ENCODE peak calls at places on chromosomes 5 and 9, in six cellular contexts. S is GM12864, U is GM06990, Q is uterus, T is epithelial cell of proximal tubule, K is fibroblast of mammary gland. V is an unnamed sample.

GRCh38 chr9:134196911-134197310 is 32.5 kb upstream of the RNU6ATAC start:
- DNase-seq in K (no peak), S (no peak), T (no peak), Q (no peak), U (no peak), V (no peak)

GRCh38 chr9:88011005-88011766 is 36.9 kb upstream of the CDK20 start:
- DNase-seq in T (no peak), Q (no peak), K (peak; percentile 24), U (no peak), S (no peak), V (peak; percentile 11)

GRCh38 chr5:14472986-14473567 is 108.5 kb upstream of the OTULINL start:
- DNase-seq in U (no peak), Q (no peak), K (no peak), T (no peak), S (no peak), V (peak; percentile 24)

GRCh38 chr9:123687246-123687721 is 242.6 kb downstream of the DENND1A start:
- DNase-seq in S (no peak), U (no peak), Q (peak; percentile 21), K (no peak), T (no peak), V (no peak)

GRCh38 chr5:109506556-109506955 is 96.8 kb upstream of the PJA2 start:
- DNase-seq in U (no peak), K (no peak), Q (no peak), S (no peak), T (no peak), V (no peak)

GRCh38 chr5:160470437-160471341 is 49.0 kb downstream of the PTTG1 start:
- DNase-seq in U (no peak), Q (peak; percentile 15), S (no peak), K (peak; percentile 72), T (no peak), V (peak; percentile 53)

GRCh38 chr5:78964889-78965288 is 20.2 kb downstream of the ARSB start:
- DNase-seq in U (no peak), K (peak; percentile 78), S (no peak), T (no peak), Q (no peak), V (peak; percentile 82)

GRCh38 chr9:34492051-34492450 is 30.7 kb downstream of the ENHO start:
- DNase-seq in U (no peak), T (no peak), S (no peak), K (no peak), Q (no peak), V (no peak)

GRCh38 chr5:124297826-124298225 is 448.6 kb downstream of the ZNF608 start:
- DNase-seq in Q (no peak), T (no peak), U (no peak), S (no peak), K (no peak), V (no peak)

GRCh38 chr5:6362846-6363245 is 15.5 kb downstream of the MED10 start:
- DNase-seq in U (no peak), T (no peak), S (no peak), Q (no peak), K (no peak), V (no peak)

GRCh38 chr9:112911736-112912135 is 21.1 kb upstream of the SLC46A2 start:
- DNase-seq in Q (no peak), U (no peak), K (no peak), T (no peak), S (no peak), V (no peak)

GRCh38 chr5:65482727-65483473 is 1.2 kb upstream of the ADAMTS6 start:
- DNase-seq in S (no peak), K (peak; percentile 87), Q (peak; percentile 25), U (no peak), T (no peak), V (peak; percentile 89)

GRCh38 chr9:3181049-3181953 is 337.4 kb upstream of the PUM3 start:
- DNase-seq in K (peak; percentile 27), U (peak; percentile 40), S (peak; percentile 5), T (no peak), Q (no peak), V (peak; percentile 15)

GRCh38 chr5:128002420-128002819 is 81.1 kb upstream of the SLC12A2 start:
- DNase-seq in T (no peak), U (no peak), Q (no peak), K (no peak), S (no peak), V (no peak)

GRCh38 chr9:99158629-99159028 is 53.7 kb downstream of the TGFBR1 start:
- DNase-seq in U (no peak), T (no peak), K (no peak), S (no peak), Q (no peak), V (no peak)

GRCh38 chr5:660491-661030 is 32.6 kb downstream of the TPPP start:
- DNase-seq in K (no peak), S (no peak), U (no peak), Q (no peak), T (no peak), V (no peak)
- H3K4me3 ChIP-seq in K (no peak overlapping the region), S (no peak overlapping the region), U (no peak overlapping the region), Q (no peak overlapping the region), T (no peak overlapping the region), V (no peak overlapping the region)

DNA sequence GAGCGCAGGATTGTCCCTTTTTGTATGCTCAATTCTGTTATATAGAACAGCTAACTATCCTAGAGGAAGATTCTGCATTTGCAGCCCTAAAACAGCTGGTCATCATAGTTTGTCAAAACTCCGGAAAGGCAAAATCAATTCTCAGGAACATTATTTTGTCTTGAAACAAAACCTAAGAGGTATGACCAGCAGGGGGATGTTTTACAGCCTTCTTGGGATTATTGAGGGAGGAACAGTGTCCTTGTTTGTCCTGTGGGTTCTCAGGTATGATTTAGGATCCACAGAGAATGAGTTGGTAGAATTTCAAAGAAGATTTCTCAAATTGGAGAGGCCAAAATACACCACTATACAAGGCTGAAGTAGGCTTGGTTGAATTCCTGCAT is 136.4 kb downstream of the ZSWIM6 start:
- DNase-seq in S (no peak), T (no peak), U (no peak), K (no peak), Q (no peak), V (peak; percentile 17)
- TF ChIP-seq CTCF in S (no peak), T (peak; percentile 41), U (no peak), K (no peak), Q (no peak), V (no peak)

GRCh38 chr9:132551556-132551955 is 30.9 kb upstream of the BARHL1 start:
- DNase-seq in Q (no peak), U (no peak), K (no peak), S (no peak), T (no peak), V (no peak)

GRCh38 chr9:132547052-132547431 is 35.4 kb upstream of the BARHL1 start:
- DNase-seq in K (no peak), T (no peak), U (no peak), S (no peak), Q (no peak), V (no peak)

GRCh38 chr9:132547976-132548730 is 34.3 kb upstream of the BARHL1 start:
- DNase-seq in S (no peak), U (no peak), T (no peak), Q (no peak), K (no peak), V (no peak)

GRCh38 chr9:132547436-132547835 is 35.0 kb upstream of the BARHL1 start:
- DNase-seq in Q (no peak), S (no peak), T (no peak), U (no peak), K (no peak), V (no peak)

GRCh38 chr9:132548971-132549649 is 33.3 kb upstream of the BARHL1 start:
- DNase-seq in S (no peak), U (no peak), T (no peak), Q (no peak), K (no peak), V (peak; percentile 25)
- H3K4me3 ChIP-seq in S (no peak overlapping the region), U (no peak overlapping the region), T (no peak overlapping the region), Q (no peak overlapping the region), K (no peak overlapping the region), V (no peak overlapping the region)

GRCh38 chr5:58595952-58596351 is 13.1 kb downstream of the RAB3C start:
- DNase-seq in Q (no peak), K (no peak), U (no peak), S (no peak), T (no peak), V (no peak)
- TF ChIP-seq CTCF in Q (no peak), K (no peak), U (no peak), S (no peak), T (no peak), V (no peak)

GRCh38 chr9:136859821-136860269 is 6.3 kb downstream of the EDF1 start:
- DNase-seq in U (peak; percentile 6), S (no peak), T (no peak), Q (no peak), K (no peak), V (no peak)

GRCh38 chr9:136857606-136858412 is 5.7 kb downstream of the MAMDC4 start:
- DNase-seq in T (no peak), S (no peak), U (no peak), K (no peak), Q (no peak), V (no peak)

GRCh38 chr9:136858452-136858843 is 6.3 kb downstream of the MAMDC4 start:
- DNase-seq in T (no peak), K (no peak), Q (no peak), U (peak; percentile 18), S (no peak), V (no peak)

GRCh38 chr9:136860529-136860928 is 5.6 kb downstream of the EDF1 start:
- DNase-seq in T (no peak), U (no peak), S (no peak), Q (no peak), K (no peak), V (no peak)

DNA sequence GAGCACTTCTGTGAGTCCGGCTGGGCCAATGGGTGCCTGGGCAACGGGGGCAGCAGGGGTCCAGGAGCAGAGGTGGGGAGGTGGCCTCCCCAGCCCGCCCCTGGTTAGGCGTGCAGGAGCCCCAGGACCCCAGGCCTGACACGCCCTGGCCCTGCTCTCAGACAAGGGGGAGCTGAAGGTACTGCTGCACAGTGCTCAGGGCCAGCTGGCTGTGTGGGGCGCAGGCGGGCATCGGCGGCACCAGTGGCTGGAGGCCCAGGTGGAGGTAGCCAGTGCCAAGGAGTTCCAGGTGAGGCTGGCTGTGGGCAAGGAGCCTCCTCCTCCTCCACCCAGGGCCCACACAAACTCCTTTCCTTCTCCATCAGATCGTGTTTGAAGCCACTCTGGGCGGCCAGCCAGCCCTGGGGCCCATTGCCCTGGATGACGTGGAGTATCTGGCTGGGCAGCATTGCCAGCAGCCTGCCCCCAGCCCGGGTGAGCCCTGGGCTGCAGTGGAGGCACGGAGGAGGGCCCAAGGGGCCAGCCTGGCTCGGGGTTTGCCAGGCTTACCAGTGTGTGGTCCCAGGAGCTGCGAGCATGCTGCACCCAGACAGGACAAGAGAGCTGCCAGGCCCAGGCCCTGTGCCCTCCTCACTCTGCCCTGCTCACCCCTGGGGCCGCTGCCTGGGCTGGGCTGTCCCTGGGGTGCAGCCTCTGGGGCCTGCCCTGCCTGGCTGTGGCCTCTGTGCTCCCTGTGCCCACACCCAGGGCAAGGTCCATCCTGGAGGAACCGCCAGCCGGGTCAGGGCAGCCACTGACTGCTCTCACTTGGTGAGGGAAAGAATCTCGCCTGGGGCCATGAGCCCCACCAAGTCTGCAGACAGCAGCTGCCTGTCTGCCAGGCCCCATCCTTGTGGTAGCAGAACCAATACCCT is 7.0 kb downstream of the MAMDC4 start:
- DNase-seq in T (no peak), Q (no peak), U (peak; percentile 13), K (peak; percentile 29), S (no peak), V (peak; percentile 76)
- H3K4me3 ChIP-seq in T (no peak overlapping the region), Q (no peak overlapping the region), U (no peak overlapping the region), K (no peak overlapping the region), S (no peak overlapping the region), V (no peak overlapping the region)

DNA sequence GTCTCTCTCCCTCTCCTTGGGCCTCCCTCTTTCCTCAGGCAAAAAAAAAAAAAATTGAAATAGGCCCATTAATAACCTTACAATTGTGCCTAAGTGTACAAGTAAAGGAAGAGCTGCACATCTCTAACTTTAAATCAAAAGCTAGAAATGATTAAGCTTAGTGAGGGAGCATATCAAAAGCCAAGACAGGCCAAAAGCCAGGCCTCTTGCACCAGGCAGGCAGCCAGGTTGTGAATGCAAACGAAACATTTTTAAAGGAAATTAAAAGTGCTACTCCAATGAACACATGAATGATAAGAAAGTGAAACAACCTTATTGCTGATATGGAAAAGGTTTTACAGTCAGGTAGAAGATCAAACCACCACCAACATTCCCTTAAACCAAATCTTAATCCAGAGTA is 383.4 kb downstream of the KIAA0825 start:
- DNase-seq in Q (no peak), S (no peak), K (no peak), U (no peak), T (no peak), V (no peak)
- TF ChIP-seq CTCF in Q (no peak), S (no peak), K (no peak), U (no peak), T (no peak), V (no peak)